ENCODE peak calls at places on chromosomes 3 and 15, in four cellular contexts. X, L, C and H are unnamed samples.

GRCh38 chr3:8503461-8503860 is 1.8 kb downstream of the LMCD1 start:
- DNase-seq in L (no peak), X (no peak), C (no peak), H (no peak)

GRCh38 chr15:23687143-23687470 is at the start of gene NDN:
- DNase-seq in X (peak), L (no peak), C (no peak), H (no peak)

GRCh38 chr15:101618861-101619614 is 33.1 kb downstream of the TM2D3 start:
- DNase-seq in X (no peak), L (peak), C (no peak), H (no peak)

GRCh38 chr15:77905301-77905920 is 172.1 kb downstream of the TBC1D2B start:
- DNase-seq in X (no peak), C (no peak), L (no peak), H (no peak)

GRCh38 chr3:150348500-150348899 is 59.6 kb upstream of the TSC22D2 start:
- DNase-seq in C (peak), X (peak), L (peak), H (no peak)

GRCh38 chr15:58457466-58457965 is 25.7 kb downstream of the LIPC start:
- DNase-seq in X (no peak), C (peak), L (no peak), H (no peak)

GRCh38 chr15:41024141-41024540 is 70.9 kb downstream of the CHAC1 start:
- DNase-seq in X (no peak), L (no peak), C (no peak), H (no peak)

GRCh38 chr3:56929809-56930615 is 128.3 kb upstream of the ARHGEF3 start:
- DNase-seq in C (no peak), X (no peak), L (no peak), H (no peak)

GRCh38 chr3:13536832-13537231 is 12.1 kb upstream of the FBLN2 start:
- DNase-seq in C (no peak), X (no peak), L (no peak), H (no peak)

GRCh38 chr15:64050281-64051092 is 4.2 kb upstream of the DAPK2 start:
- DNase-seq in C (no peak), L (no peak), X (no peak), H (no peak)

GRCh38 chr3:182618085-182618732 is 175.1 kb upstream of the ATP11B start:
- DNase-seq in C (no peak), L (no peak), X (no peak), H (no peak)

GRCh38 chr15:84598993-84599392 is 1.8 kb upstream of the ZSCAN2 start:
- DNase-seq in C (peak), X (no peak), L (no peak), H (no peak)

GRCh38 chr3:11774296-11774877 is 72.3 kb downstream of the TAMM41 start:
- DNase-seq in L (no peak), C (peak), X (no peak), H (peak)

GRCh38 chr15:60110909-60111308 is 106.8 kb downstream of the FOXB1 start:
- DNase-seq in X (no peak), C (no peak), L (no peak), H (no peak)

GRCh38 chr3:169750665-169751064 is 14.2 kb downstream of the TERC start:
- DNase-seq in L (no peak), X (no peak), C (no peak), H (no peak)

GRCh38 chr3:195421410-195421809 is 21.4 kb downstream of the ACAP2 start:
- DNase-seq in X (no peak), C (no peak), L (no peak), H (no peak)

GRCh38 chr3:129402210-129402609 is 26.2 kb downstream of the EFCAB12 start:
- DNase-seq in C (no peak), X (no peak), L (no peak), H (no peak)

GRCh38 chr15:66951976-66952375 is 113.4 kb upstream of the SMAD3 start:
- DNase-seq in C (no peak), X (no peak), L (no peak), H (no peak)

GRCh38 chr3:188578579-188579363 is 424.8 kb downstream of the LPP start:
- DNase-seq in L (peak), C (no peak), X (peak), H (peak)

GRCh38 chr3:195170521-195170920 is 100.4 kb downstream of the XXYLT1 start:
- DNase-seq in L (no peak), X (no peak), C (no peak), H (no peak)

GRCh38 chr3:41846850-41847249 is 115.1 kb downstream of the ULK4 start:
- DNase-seq in X (no peak), C (no peak), L (no peak), H (no peak)

GRCh38 chr15:101404245-101404644 is 85.3 kb downstream of the PCSK6 start:
- DNase-seq in C (no peak), L (no peak), X (no peak), H (no peak)